ENCODE peak calls at places on chromosomes 5 and 9, in ten cellular contexts. One of them, this sample, is unnamed. For H3K9me3, the result is how much of the 10 kb centered on the place peaks cover.

GRCh38 chr5:55134053-55134722 is 25.8 kb upstream of the GPX8 start:
- DNase-seq in ovary: no peak
- DNase-seq in tibial nerve: no peak
- DNase-seq in vagina: no peak
- DNase-seq in gastrocnemius medialis: no peak
- DNase-seq in esophagus squamous epithelium: no peak
- DNase-seq in uterus: no peak
- DNase-seq in sigmoid colon: no peak
- DNase-seq in transverse colon: no peak
- DNase-seq in stomach: no peak
- DNase-seq in this sample: no peak

GRCh38 chr5:111280282-111280901 is 56.2 kb downstream of the CAMK4 start:
- DNase-seq in ovary: no peak
- DNase-seq in tibial nerve: no peak
- DNase-seq in vagina: no peak
- DNase-seq in gastrocnemius medialis: no peak
- DNase-seq in esophagus squamous epithelium: no peak
- DNase-seq in uterus: no peak
- DNase-seq in sigmoid colon: no peak
- DNase-seq in transverse colon: no peak
- DNase-seq in stomach: no peak
- DNase-seq in this sample: no peak

GRCh38 chr5:22780756-22781155 is 72.4 kb downstream of the CDH12 start:
- DNase-seq in ovary: no peak
- DNase-seq in tibial nerve: no peak
- DNase-seq in vagina: no peak
- DNase-seq in gastrocnemius medialis: no peak
- DNase-seq in esophagus squamous epithelium: no peak
- DNase-seq in uterus: no peak
- DNase-seq in sigmoid colon: no peak
- DNase-seq in transverse colon: no peak
- DNase-seq in stomach: no peak
- DNase-seq in this sample: no peak

GRCh38 chr9:120348951-120349429 is 231.0 kb downstream of the CDK5RAP2 start:
- DNase-seq in ovary: no peak
- DNase-seq in tibial nerve: no peak
- DNase-seq in vagina: peak
- DNase-seq in gastrocnemius medialis: no peak
- DNase-seq in esophagus squamous epithelium: no peak
- DNase-seq in uterus: no peak
- DNase-seq in sigmoid colon: no peak
- DNase-seq in transverse colon: no peak
- DNase-seq in stomach: peak
- DNase-seq in this sample: no peak

GRCh38 chr5:61200582-61201155 is 38.4 kb upstream of the SMIM15 start:
- DNase-seq in ovary: no peak
- DNase-seq in tibial nerve: no peak
- DNase-seq in vagina: no peak
- DNase-seq in gastrocnemius medialis: no peak
- DNase-seq in esophagus squamous epithelium: no peak
- DNase-seq in uterus: no peak
- DNase-seq in sigmoid colon: no peak
- DNase-seq in transverse colon: no peak
- DNase-seq in stomach: no peak
- DNase-seq in this sample: no peak

GRCh38 chr9:111074395-111074794 is 36.1 kb upstream of the LPAR1 start:
- DNase-seq in ovary: no peak
- DNase-seq in tibial nerve: no peak
- DNase-seq in vagina: no peak
- DNase-seq in gastrocnemius medialis: no peak
- DNase-seq in esophagus squamous epithelium: no peak
- DNase-seq in uterus: no peak
- DNase-seq in sigmoid colon: no peak
- DNase-seq in transverse colon: no peak
- DNase-seq in stomach: no peak
- DNase-seq in this sample: no peak

GRCh38 chr5:150492621-150493020 is 15.3 kb upstream of the NDST1 start:
- DNase-seq in ovary: no peak
- DNase-seq in tibial nerve: no peak
- DNase-seq in vagina: no peak
- DNase-seq in gastrocnemius medialis: no peak
- DNase-seq in esophagus squamous epithelium: no peak
- DNase-seq in uterus: no peak
- DNase-seq in sigmoid colon: no peak
- DNase-seq in transverse colon: no peak
- DNase-seq in stomach: no peak
- DNase-seq in this sample: no peak

GRCh38 chr5:72587909-72588308 is 80.7 kb upstream of the ZNF366 start:
- DNase-seq in ovary: no peak
- DNase-seq in tibial nerve: no peak
- DNase-seq in vagina: no peak
- DNase-seq in gastrocnemius medialis: no peak
- DNase-seq in esophagus squamous epithelium: no peak
- DNase-seq in uterus: no peak
- DNase-seq in sigmoid colon: no peak
- DNase-seq in transverse colon: no peak
- DNase-seq in stomach: no peak
- DNase-seq in this sample: no peak

GRCh38 chr9:94819161-94819677 is 92.7 kb downstream of the AOPEP start:
- DNase-seq in ovary: no peak
- DNase-seq in tibial nerve: no peak
- DNase-seq in vagina: no peak
- DNase-seq in gastrocnemius medialis: no peak
- DNase-seq in esophagus squamous epithelium: no peak
- DNase-seq in uterus: no peak
- DNase-seq in sigmoid colon: no peak
- DNase-seq in transverse colon: no peak
- DNase-seq in stomach: peak
- DNase-seq in this sample: no peak

GRCh38 chr5:55030220-55030619 is 6.2 kb downstream of the GZMK start:
- DNase-seq in ovary: no peak
- DNase-seq in tibial nerve: no peak
- DNase-seq in vagina: no peak
- DNase-seq in gastrocnemius medialis: no peak
- DNase-seq in esophagus squamous epithelium: no peak
- DNase-seq in uterus: no peak
- DNase-seq in sigmoid colon: no peak
- DNase-seq in transverse colon: no peak
- DNase-seq in stomach: no peak
- DNase-seq in this sample: no peak

GRCh38 chr5:174596429-174596828 is 128.0 kb upstream of the MSX2 start:
- DNase-seq in ovary: no peak
- DNase-seq in tibial nerve: no peak
- DNase-seq in vagina: no peak
- DNase-seq in gastrocnemius medialis: no peak
- DNase-seq in esophagus squamous epithelium: no peak
- DNase-seq in uterus: no peak
- DNase-seq in sigmoid colon: no peak
- DNase-seq in transverse colon: no peak
- DNase-seq in stomach: no peak
- DNase-seq in this sample: no peak

GRCh38 chr9:79021084-79021483 is 550.7 kb upstream of the TLE4 start:
- DNase-seq in ovary: no peak
- DNase-seq in tibial nerve: no peak
- DNase-seq in vagina: no peak
- DNase-seq in gastrocnemius medialis: no peak
- DNase-seq in esophagus squamous epithelium: no peak
- DNase-seq in uterus: no peak
- DNase-seq in sigmoid colon: no peak
- DNase-seq in transverse colon: no peak
- DNase-seq in stomach: no peak
- DNase-seq in this sample: no peak

GRCh38 chr5:55713871-55714270 is 1.7 kb upstream of the SLC38A9 start:
- DNase-seq in ovary: no peak
- DNase-seq in tibial nerve: no peak
- DNase-seq in vagina: no peak
- DNase-seq in gastrocnemius medialis: no peak
- DNase-seq in esophagus squamous epithelium: no peak
- DNase-seq in uterus: no peak
- DNase-seq in sigmoid colon: no peak
- DNase-seq in transverse colon: no peak
- DNase-seq in stomach: no peak
- DNase-seq in this sample: no peak

GRCh38 chr9:125258832-125259534 is 2.6 kb upstream of the GAPVD1 start:
- DNase-seq in ovary: no peak
- DNase-seq in tibial nerve: no peak
- DNase-seq in vagina: no peak
- DNase-seq in gastrocnemius medialis: no peak
- DNase-seq in esophagus squamous epithelium: no peak
- DNase-seq in uterus: no peak
- DNase-seq in sigmoid colon: no peak
- DNase-seq in transverse colon: no peak
- DNase-seq in stomach: no peak
- DNase-seq in this sample: no peak

GRCh38 chr5:179243333-179243732 is 101.9 kb downstream of the ADAMTS2 start:
- DNase-seq in ovary: peak
- DNase-seq in tibial nerve: no peak
- DNase-seq in vagina: no peak
- DNase-seq in gastrocnemius medialis: no peak
- DNase-seq in esophagus squamous epithelium: no peak
- DNase-seq in uterus: peak
- DNase-seq in sigmoid colon: peak
- DNase-seq in transverse colon: peak
- DNase-seq in stomach: no peak
- DNase-seq in this sample: peak

GRCh38 chr9:74800226-74800625 is 87.5 kb downstream of the TRPM6 start:
- DNase-seq in ovary: no peak
- DNase-seq in tibial nerve: no peak
- DNase-seq in vagina: no peak
- DNase-seq in gastrocnemius medialis: no peak
- DNase-seq in esophagus squamous epithelium: no peak
- DNase-seq in uterus: no peak
- DNase-seq in sigmoid colon: no peak
- DNase-seq in transverse colon: no peak
- DNase-seq in stomach: no peak
- DNase-seq in this sample: no peak

GRCh38 chr5:73274870-73275756 is 102.1 kb downstream of the TMEM174 start:
- DNase-seq in ovary: no peak
- DNase-seq in tibial nerve: peak
- DNase-seq in vagina: no peak
- DNase-seq in gastrocnemius medialis: peak
- DNase-seq in esophagus squamous epithelium: no peak
- DNase-seq in uterus: no peak
- DNase-seq in sigmoid colon: peak
- DNase-seq in transverse colon: no peak
- DNase-seq in stomach: no peak
- DNase-seq in this sample: no peak

GRCh38 chr5:87912419-87912818 is 356.2 kb downstream of the TMEM161B start:
- DNase-seq in ovary: no peak
- DNase-seq in tibial nerve: no peak
- DNase-seq in vagina: no peak
- DNase-seq in gastrocnemius medialis: no peak
- DNase-seq in esophagus squamous epithelium: no peak
- DNase-seq in uterus: no peak
- DNase-seq in sigmoid colon: no peak
- DNase-seq in transverse colon: no peak
- DNase-seq in stomach: no peak
- DNase-seq in this sample: no peak

GRCh38 chr5:87916320-87916719 is 352.3 kb downstream of the TMEM161B start:
- DNase-seq in ovary: no peak
- DNase-seq in tibial nerve: no peak
- DNase-seq in vagina: no peak
- DNase-seq in gastrocnemius medialis: no peak
- DNase-seq in esophagus squamous epithelium: no peak
- DNase-seq in uterus: no peak
- DNase-seq in sigmoid colon: no peak
- DNase-seq in transverse colon: no peak
- DNase-seq in stomach: no peak
- DNase-seq in this sample: no peak
- H3K9me3 ChIP-seq in ovary: under half
- H3K9me3 ChIP-seq in tibial nerve: under half
- H3K9me3 ChIP-seq in vagina: under half
- H3K9me3 ChIP-seq in gastrocnemius medialis: under half
- H3K9me3 ChIP-seq in esophagus squamous epithelium: under half
- H3K9me3 ChIP-seq in uterus: under half
- H3K9me3 ChIP-seq in sigmoid colon: under half
- H3K9me3 ChIP-seq in transverse colon: under half
- H3K9me3 ChIP-seq in stomach: under half
- H3K9me3 ChIP-seq in this sample: under half

GRCh38 chr5:93583799-93584530 is 943 bp downstream of the NR2F1 start:
- DNase-seq in ovary: peak
- DNase-seq in tibial nerve: no peak
- DNase-seq in vagina: no peak
- DNase-seq in gastrocnemius medialis: no peak
- DNase-seq in esophagus squamous epithelium: no peak
- DNase-seq in uterus: peak
- DNase-seq in sigmoid colon: peak
- DNase-seq in transverse colon: no peak
- DNase-seq in stomach: no peak
- DNase-seq in this sample: no peak
- TF ChIP-seq POLR2A in ovary: no peak
- TF ChIP-seq POLR2A in tibial nerve: no peak
- TF ChIP-seq POLR2A in vagina: no peak
- TF ChIP-seq POLR2A in gastrocnemius medialis: no peak
- TF ChIP-seq POLR2A in esophagus squamous epithelium: no peak
- TF ChIP-seq POLR2A in uterus: no peak
- TF ChIP-seq POLR2A in sigmoid colon: no peak
- TF ChIP-seq POLR2A in transverse colon: no peak
- TF ChIP-seq POLR2A in stomach: no peak
- TF ChIP-seq POLR2A in this sample: no peak

GRCh38 chr9:38423273-38423938 is 848 bp downstream of the IGFBPL1 start:
- DNase-seq in ovary: no peak
- DNase-seq in tibial nerve: no peak
- DNase-seq in vagina: no peak
- DNase-seq in gastrocnemius medialis: no peak
- DNase-seq in esophagus squamous epithelium: no peak
- DNase-seq in uterus: no peak
- DNase-seq in sigmoid colon: peak
- DNase-seq in transverse colon: no peak
- DNase-seq in stomach: no peak
- DNase-seq in this sample: no peak
- H3K4me3 ChIP-seq in ovary: no peak
- H3K4me3 ChIP-seq in tibial nerve: no peak
- H3K4me3 ChIP-seq in vagina: peak
- H3K4me3 ChIP-seq in gastrocnemius medialis: no peak
- H3K4me3 ChIP-seq in esophagus squamous epithelium: peak
- H3K4me3 ChIP-seq in uterus: no peak
- H3K4me3 ChIP-seq in sigmoid colon: peak
- H3K4me3 ChIP-seq in transverse colon: peak
- H3K4me3 ChIP-seq in stomach: peak
- H3K4me3 ChIP-seq in this sample: peak

GRCh38 chr9:122580360-122580759 is 2.8 kb downstream of the OR1L8 start:
- DNase-seq in ovary: no peak
- DNase-seq in tibial nerve: no peak
- DNase-seq in vagina: no peak
- DNase-seq in gastrocnemius medialis: no peak
- DNase-seq in esophagus squamous epithelium: no peak
- DNase-seq in uterus: no peak
- DNase-seq in sigmoid colon: no peak
- DNase-seq in transverse colon: no peak
- DNase-seq in stomach: no peak
- DNase-seq in this sample: no peak

DNA sequence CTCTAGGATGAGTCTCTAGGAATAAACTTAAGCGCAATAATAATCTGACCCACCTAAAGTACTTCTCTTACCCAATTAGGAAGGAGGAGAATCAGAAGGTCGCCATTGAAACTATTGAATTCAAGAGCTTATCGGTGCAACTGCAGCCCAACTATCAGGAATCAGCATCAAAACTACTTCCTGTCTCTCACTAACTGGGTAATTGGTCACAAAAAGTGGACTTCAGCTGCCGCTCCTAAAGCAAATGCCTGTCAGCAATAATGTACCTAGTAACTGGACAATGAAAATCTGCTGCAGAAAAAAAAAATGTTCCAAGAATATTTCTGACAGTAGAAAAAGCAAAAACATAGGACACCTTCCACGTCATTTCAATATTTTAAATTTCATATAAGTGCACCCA is 3.3 kb downstream of the OR1L8 start:
- DNase-seq in ovary: no peak
- DNase-seq in tibial nerve: no peak
- DNase-seq in vagina: no peak
- DNase-seq in gastrocnemius medialis: no peak
- DNase-seq in esophagus squamous epithelium: no peak
- DNase-seq in uterus: no peak
- DNase-seq in sigmoid colon: no peak
- DNase-seq in transverse colon: no peak
- DNase-seq in stomach: no peak
- DNase-seq in this sample: no peak
- H3K9me3 ChIP-seq in ovary: under half
- H3K9me3 ChIP-seq in tibial nerve: under half
- H3K9me3 ChIP-seq in vagina: under half
- H3K9me3 ChIP-seq in gastrocnemius medialis: under half
- H3K9me3 ChIP-seq in esophagus squamous epithelium: under half
- H3K9me3 ChIP-seq in uterus: under half
- H3K9me3 ChIP-seq in sigmoid colon: under half
- H3K9me3 ChIP-seq in transverse colon: under half
- H3K9me3 ChIP-seq in stomach: under half
- H3K9me3 ChIP-seq in this sample: under half